ENCODE peak calls at places on chromosome 11, in five cellular contexts. M is GM23248, A is IMR-90, V is SK-N-SH, P is ovary. L is an unnamed sample.

GRCh38 chr11:66100272-66101037 is 30.4 kb downstream of the PACS1 start:
- DNase-seq in M (no peak), V (peak), P (peak), A (no peak), L (no peak)

GRCh38 chr11:63917685-63918523 is 940 bp upstream of the RCOR2 start:
- DNase-seq in V (peak), A (no peak), M (peak), P (peak), L (no peak)

GRCh38 chr11:89405629-89406028 is 85.5 kb downstream of the NOX4 start:
- DNase-seq in M (peak), A (no peak), V (no peak), P (no peak), L (no peak)

GRCh38 chr11:125886997-125887372 is 483 bp upstream of the HYLS1 start:
- DNase-seq in M (peak), A (no peak), P (no peak), V (no peak), L (no peak)

GRCh38 chr11:66745356-66746235 is 16.6 kb upstream of the SPTBN2 start:
- DNase-seq in P (no peak), A (no peak), V (no peak), M (peak), L (peak)

GRCh38 chr11:714436-714835 is 8.4 kb downstream of the EPS8L2 start:
- DNase-seq in A (no peak), P (no peak), V (no peak), M (no peak), L (no peak)

GRCh38 chr11:96254087-96254486 is 88.9 kb downstream of the MAML2 start:
- DNase-seq in V (no peak), P (no peak), M (peak), A (peak), L (no peak)

GRCh38 chr11:12942157-12942556 is 67.0 kb upstream of the RASSF10 start:
- DNase-seq in P (no peak), A (no peak), V (no peak), M (no peak), L (no peak)

GRCh38 chr11:32713496-32713895 is 81.0 kb downstream of the CCDC73 start:
- DNase-seq in M (peak), A (no peak), P (no peak), V (no peak), L (no peak)

GRCh38 chr11:39651857-39652461 is 1807.5 kb downstream of the LRRC4C start:
- DNase-seq in V (no peak), P (no peak), M (no peak), A (no peak), L (no peak)

GRCh38 chr11:15884131-15884530 is 472.2 kb downstream of the SOX6 start:
- DNase-seq in V (no peak), M (no peak), P (no peak), A (no peak), L (no peak)

GRCh38 chr11:93051181-93051580 is 81.7 kb downstream of the MTNR1B start:
- DNase-seq in M (peak), V (no peak), P (no peak), A (peak), L (no peak)

GRCh38 chr11:44777537-44778199 is 50.9 kb downstream of the TSPAN18 start:
- DNase-seq in A (no peak), V (no peak), M (no peak), P (no peak), L (no peak)

GRCh38 chr11:84290647-84291046 is 1004.5 kb upstream of the CCDC90B start:
- DNase-seq in P (no peak), A (peak), M (peak), V (no peak), L (no peak)

GRCh38 chr11:14148653-14149273 is 186.2 kb downstream of the SPON1 start:
- DNase-seq in M (peak), V (no peak), P (no peak), A (peak), L (no peak)

GRCh38 chr11:4979021-4979420 is 15.6 kb upstream of the OR51L1 start:
- DNase-seq in A (no peak), V (no peak), P (no peak), M (no peak), L (no peak)

GRCh38 chr11:112320668-112321067 is 60.0 kb upstream of the PLET1 start:
- DNase-seq in P (peak), M (peak), V (no peak), A (peak), L (no peak)

GRCh38 chr11:95157824-95158223 is 68.2 kb downstream of the ENDOD1 start:
- DNase-seq in M (peak), V (no peak), P (no peak), A (no peak), L (no peak)

GRCh38 chr11:2304156-2305139 is 2.6 kb downstream of the TSPAN32 start:
- DNase-seq in P (peak), V (peak), M (no peak), A (no peak), L (no peak)

GRCh38 chr11:95363710-95364109 is 132.7 kb upstream of the SESN3 start:
- DNase-seq in M (no peak), V (no peak), A (no peak), P (no peak), L (no peak)

GRCh38 chr11:118843518-118843917 is 40.2 kb upstream of the CXCR5 start:
- DNase-seq in V (no peak), M (peak), P (no peak), A (no peak), L (no peak)

GRCh38 chr11:118842369-118842768 is 41.3 kb upstream of the CXCR5 start:
- DNase-seq in V (no peak), P (no peak), A (peak), M (peak), L (no peak)

GRCh38 chr11:118841469-118842222 is 42.0 kb upstream of the CXCR5 start:
- DNase-seq in A (no peak), M (no peak), V (no peak), P (no peak), L (no peak)

GRCh38 chr11:118834428-118835028 is 43.6 kb upstream of the DDX6 start:
- DNase-seq in V (no peak), M (peak), A (peak), P (no peak), L (no peak)

DNA sequence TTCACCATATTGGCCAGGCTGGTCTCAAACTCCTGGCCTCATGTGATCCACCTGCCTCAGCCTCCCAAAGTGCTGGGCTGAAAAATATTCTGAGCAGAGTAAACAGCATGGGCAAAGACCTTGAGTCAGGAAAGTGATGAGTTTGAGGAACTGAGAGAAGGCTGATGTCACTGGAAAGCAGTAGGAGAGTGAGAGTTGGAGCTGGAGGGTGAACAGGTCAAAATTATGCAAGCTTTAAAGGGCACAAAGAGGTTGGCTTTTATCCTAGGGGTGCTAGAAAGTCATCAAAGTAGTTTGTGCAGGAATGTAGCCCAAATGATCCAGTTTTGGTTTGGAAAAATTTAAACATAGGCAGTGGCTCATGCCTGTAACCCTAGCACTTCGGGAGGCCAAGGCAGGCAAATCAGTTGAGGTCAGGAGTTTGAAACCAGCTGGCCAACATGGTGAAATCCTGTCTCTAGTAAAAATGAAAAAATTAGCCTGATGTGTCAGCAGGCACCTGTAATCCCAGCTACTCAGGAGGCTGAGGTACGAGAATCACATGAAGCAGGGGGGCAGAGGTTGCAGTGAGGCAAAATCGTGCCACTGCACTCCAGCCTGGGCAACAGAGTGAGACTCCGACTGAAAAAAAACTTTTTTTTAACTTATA is 44.7 kb upstream of the CXCR5 start:
- DNase-seq in V (no peak), M (peak), A (no peak), P (no peak), L (no peak)
- H3K27ac ChIP-seq in V (no peak), M (no peak), A (no peak), P (no peak), L (no peak)

GRCh38 chr11:45930951-45931563 is 8.6 kb downstream of the LARGE2 start:
- DNase-seq in M (no peak), V (no peak), A (no peak), P (peak), L (no peak)

GRCh38 chr11:45930031-45930794 is 7.8 kb downstream of the LARGE2 start:
- DNase-seq in P (peak), A (no peak), V (peak), M (no peak), L (peak)

GRCh38 chr11:45927684-45928413 is 5.4 kb downstream of the LARGE2 start:
- DNase-seq in V (no peak), M (no peak), P (peak), A (no peak), L (no peak)

GRCh38 chr11:45928535-45929215 is 6.2 kb downstream of the LARGE2 start:
- DNase-seq in P (peak), V (no peak), M (no peak), A (no peak), L (no peak)

GRCh38 chr11:45929486-45930030 is 7.1 kb downstream of the LARGE2 start:
- DNase-seq in A (no peak), V (no peak), M (peak), P (peak), L (no peak)
- H3K27ac ChIP-seq in A (no peak), V (no peak), M (no peak), P (no peak), L (no peak)

GRCh38 chr11:61294717-61295595 is at the start of gene VWCE:
- DNase-seq in V (peak), P (peak), A (peak), M (peak), L (no peak)
- H3K27ac ChIP-seq in V (peak), P (peak), A (peak), M (no peak), L (no peak)

DNA sequence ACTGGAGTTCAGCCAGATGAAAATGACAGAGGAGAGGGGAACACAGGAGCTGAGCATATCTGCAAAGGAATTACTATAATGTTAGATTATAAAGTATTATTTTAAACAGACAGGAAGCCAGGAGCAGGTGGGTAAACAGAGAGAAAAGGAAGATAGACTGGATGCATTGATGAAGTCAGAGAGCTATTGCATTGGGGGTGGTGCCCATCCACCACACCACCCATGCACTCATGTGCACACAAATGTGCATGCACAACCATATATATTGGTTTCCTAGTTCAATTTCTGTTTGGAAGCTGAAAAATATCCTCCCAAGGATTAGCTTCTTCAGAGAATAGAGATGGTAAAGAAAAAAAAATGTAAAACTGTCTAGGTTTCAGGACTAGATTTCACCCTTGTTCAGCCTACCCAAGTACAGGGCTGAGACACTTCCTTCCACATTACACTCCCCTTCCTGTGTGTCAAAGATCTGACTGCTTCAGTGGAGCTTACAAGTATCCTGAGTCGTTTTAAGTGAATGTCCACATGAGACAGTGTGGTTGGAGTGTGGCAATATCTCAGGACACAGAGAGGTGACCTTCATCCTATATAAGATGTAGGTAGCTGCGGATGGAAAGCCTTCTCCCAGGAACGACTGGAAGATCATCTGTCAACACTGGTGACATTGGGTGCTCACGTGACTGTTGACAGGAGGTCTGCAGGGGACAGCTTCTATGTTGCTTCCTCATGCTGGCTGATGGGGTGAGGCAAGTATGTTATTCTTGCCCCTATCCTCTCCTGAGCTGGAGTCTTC is 12.2 kb upstream of the SMPD1 start:
- DNase-seq in P (no peak), M (no peak), V (no peak), A (no peak), L (no peak)
- H3K27ac ChIP-seq in P (no peak), M (no peak), V (no peak), A (no peak), L (no peak)

GRCh38 chr11:69205125-69205928 is 49.6 kb downstream of the SMIM38 start:
- DNase-seq in V (no peak), M (no peak), P (no peak), A (no peak), L (no peak)

GRCh38 chr11:69202511-69203221 is 46.9 kb downstream of the SMIM38 start:
- DNase-seq in P (no peak), A (no peak), M (no peak), V (no peak), L (no peak)

GRCh38 chr11:69205929-69206612 is 50.3 kb downstream of the SMIM38 start:
- DNase-seq in A (no peak), M (no peak), P (no peak), V (no peak), L (no peak)

GRCh38 chr11:69203901-69204245 is 48.1 kb downstream of the SMIM38 start:
- DNase-seq in P (no peak), A (no peak), V (no peak), M (no peak), L (no peak)

DNA sequence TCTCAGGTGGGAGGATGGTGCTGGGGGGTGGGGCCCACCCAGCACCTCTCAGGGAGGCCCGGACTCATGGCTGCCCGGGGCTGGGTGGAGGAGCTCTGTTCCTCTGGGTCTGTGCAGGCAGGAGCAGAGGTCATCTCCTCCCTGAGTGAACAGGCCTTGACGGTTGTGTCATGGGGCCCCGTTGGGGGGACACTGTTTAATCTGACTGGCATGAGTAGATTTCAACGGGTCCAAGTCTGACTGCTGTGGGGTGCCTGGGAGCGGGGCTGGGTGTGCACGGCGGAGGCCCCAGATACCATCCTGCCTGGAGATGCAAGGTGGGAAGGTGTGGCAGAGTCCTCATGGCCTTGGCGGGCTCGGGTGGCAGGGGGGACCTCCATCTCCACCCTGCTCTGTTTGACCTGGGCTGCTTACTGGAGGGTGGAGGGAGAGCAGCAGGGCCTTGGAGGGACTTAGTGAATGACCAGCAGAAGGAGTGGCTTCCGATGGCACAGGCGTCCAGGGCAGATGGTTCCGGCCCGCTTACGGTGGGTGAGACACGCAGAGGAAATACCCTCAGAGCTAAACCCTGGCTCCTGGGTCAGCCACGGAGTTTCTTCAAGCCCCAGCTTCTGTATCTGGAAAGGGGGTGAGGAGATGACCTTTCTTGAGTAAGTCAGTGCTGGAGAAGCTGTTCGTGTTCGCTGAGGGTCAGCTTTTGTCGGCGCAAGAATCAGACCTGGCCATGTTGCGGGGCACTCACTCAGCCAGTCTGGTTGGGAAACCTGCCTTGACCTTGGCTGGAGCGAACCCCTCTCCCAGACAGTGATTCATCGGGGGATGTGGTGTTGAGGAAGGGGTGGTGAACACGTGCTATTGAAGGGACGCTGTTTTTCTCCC is 48.8 kb downstream of the SMIM38 start:
- DNase-seq in V (no peak), M (no peak), P (no peak), A (no peak), L (no peak)
- H3K27ac ChIP-seq in V (no peak), M (no peak), P (no peak), A (no peak), L (no peak)

DNA sequence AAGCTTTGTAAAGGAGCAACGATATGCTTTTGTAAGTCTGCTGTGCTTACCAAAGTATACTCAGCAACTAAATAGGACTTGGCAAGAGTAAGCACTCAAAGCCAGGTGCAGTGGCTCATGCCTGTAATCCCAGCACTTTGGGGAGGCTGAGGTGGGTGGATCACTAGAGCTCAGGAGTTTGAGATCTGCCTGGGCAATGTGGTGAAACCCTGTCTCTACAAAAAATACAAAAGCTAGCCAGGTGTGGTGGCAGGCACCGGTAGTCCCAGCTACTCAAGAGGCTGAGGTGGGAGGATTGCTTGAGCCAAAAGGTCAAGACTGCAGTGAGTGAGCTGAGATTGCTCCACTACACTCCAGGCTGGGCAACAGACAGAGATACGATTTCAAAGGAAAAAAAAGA is 67.5 kb downstream of the PAK1 start:
- DNase-seq in V (no peak), M (no peak), P (no peak), A (no peak), L (no peak)
- H3K27ac ChIP-seq in V (no peak), M (no peak), P (no peak), A (no peak), L (no peak)

GRCh38 chr11:3954448-3955298 is 99.2 kb downstream of the STIM1 start:
- DNase-seq in A (peak), V (no peak), M (peak), P (no peak), L (no peak)

GRCh38 chr11:3953327-3953726 is 97.9 kb downstream of the STIM1 start:
- DNase-seq in A (no peak), P (no peak), M (no peak), V (no peak), L (no peak)

GRCh38 chr11:3952715-3953114 is 97.3 kb downstream of the STIM1 start:
- DNase-seq in M (no peak), A (no peak), P (no peak), V (no peak), L (no peak)

GRCh38 chr11:3949132-3949531 is 93.7 kb downstream of the STIM1 start:
- DNase-seq in P (no peak), M (no peak), A (no peak), V (no peak), L (no peak)

GRCh38 chr11:3950996-3951662 is 95.7 kb downstream of the STIM1 start:
- DNase-seq in P (no peak), V (no peak), A (peak), M (peak), L (no peak)
- H3K27ac ChIP-seq in P (no peak), V (no peak), A (no peak), M (no peak), L (peak)

GRCh38 chr11:114077482-114078305 is 18.2 kb downstream of the ZBTB16 start:
- DNase-seq in A (no peak), P (peak), V (no peak), M (no peak), L (no peak)
- H3K27ac ChIP-seq in A (no peak), P (peak), V (no peak), M (no peak), L (peak)

DNA sequence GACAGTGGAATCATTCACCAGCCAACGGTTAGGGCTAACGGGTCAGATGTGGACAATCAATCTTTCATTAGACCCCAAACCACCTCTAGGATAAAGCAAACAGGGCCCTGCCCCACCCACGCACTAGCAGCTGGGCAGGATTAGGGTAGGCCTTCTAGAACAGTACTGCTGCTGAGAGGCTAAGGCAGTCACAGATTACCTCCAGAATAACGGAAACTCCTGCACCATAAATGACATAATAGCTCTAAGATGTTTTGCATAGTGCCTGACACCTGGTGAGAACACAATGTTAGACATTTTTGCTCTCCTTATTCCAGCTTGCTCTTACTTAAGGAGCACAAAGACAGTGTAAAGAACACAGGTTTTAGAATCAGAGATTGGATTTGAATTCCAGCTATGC is 1.8 kb downstream of the SYTL2 start:
- DNase-seq in P (no peak), M (no peak), V (no peak), A (no peak), L (no peak)
- H3K27ac ChIP-seq in P (no peak), M (no peak), V (no peak), A (no peak), L (no peak)

L was measured in esophagus muscularis mucosa.